ENCODE peak calls at places on chromosomes 6 and 20, in four cellular contexts. F, S, V and P are unnamed samples. For H3K36me3, the result is how much of the 10 kb centered on the place peaks cover.

GRCh38 chr6:168370310-168370991 is 50.9 kb upstream of the DACT2 start:
- DNase-seq in F (peak), S (peak), V (peak), P (peak)

GRCh38 chr6:123841067-123841896 is 37.6 kb downstream of the NKAIN2 start:
- DNase-seq in F (no peak), S (no peak), V (no peak), P (no peak)

GRCh38 chr6:74720923-74721322 is 484.9 kb downstream of the COL12A1 start:
- DNase-seq in F (no peak), S (no peak), V (no peak), P (no peak)

GRCh38 chr6:115782612-115783011 is 278.1 kb downstream of the FRK start:
- DNase-seq in F (no peak), S (no peak), V (no peak), P (no peak)

GRCh38 chr6:137471951-137472350 is 22.2 kb downstream of the OLIG3 start:
- DNase-seq in F (no peak), S (no peak), V (no peak), P (no peak)

GRCh38 chr6:106051241-106051640 is 34.9 kb upstream of the PRDM1 start:
- DNase-seq in F (no peak), S (no peak), V (no peak), P (no peak)

GRCh38 chr6:150874184-150874583 is 8.7 kb downstream of the MTHFD1L start:
- DNase-seq in F (no peak), S (no peak), V (no peak), P (no peak)

GRCh38 chr20:16810216-16810615 is 62.1 kb downstream of the OTOR start:
- DNase-seq in F (no peak), S (no peak), V (no peak), P (no peak)

GRCh38 chr20:62287759-62288534 is 14.8 kb upstream of the ADRM1 start:
- DNase-seq in F (no peak), S (no peak), V (no peak), P (no peak)

GRCh38 chr6:33993091-33993490 is 152.8 kb downstream of the GRM4 start:
- DNase-seq in F (no peak), S (no peak), V (peak), P (no peak)

GRCh38 chr6:168314029-168314420 is 5.6 kb downstream of the DACT2 start:
- DNase-seq in F (no peak), S (no peak), V (no peak), P (no peak)

GRCh38 chr20:63345328-63346100 is 15.6 kb downstream of the CHRNA4 start:
- DNase-seq in F (no peak), S (no peak), V (no peak), P (no peak)

GRCh38 chr6:55023231-55023630 is 151.1 kb upstream of the HCRTR2 start:
- DNase-seq in F (no peak), S (no peak), V (no peak), P (no peak)

GRCh38 chr6:28943223-28943556 is 19.4 kb upstream of the TRIM27 start:
- DNase-seq in F (no peak), S (no peak), V (no peak), P (no peak)
- H3K4me3 ChIP-seq in F (no peak), S (no peak), V (no peak), P (no peak)

GRCh38 chr20:34938466-34939163 is 17.0 kb downstream of the GSS start:
- DNase-seq in F (peak), S (peak), V (no peak), P (peak)
- H3K36me3 ChIP-seq in F (under half), S (under half), V (under half), P (under half)

DNA sequence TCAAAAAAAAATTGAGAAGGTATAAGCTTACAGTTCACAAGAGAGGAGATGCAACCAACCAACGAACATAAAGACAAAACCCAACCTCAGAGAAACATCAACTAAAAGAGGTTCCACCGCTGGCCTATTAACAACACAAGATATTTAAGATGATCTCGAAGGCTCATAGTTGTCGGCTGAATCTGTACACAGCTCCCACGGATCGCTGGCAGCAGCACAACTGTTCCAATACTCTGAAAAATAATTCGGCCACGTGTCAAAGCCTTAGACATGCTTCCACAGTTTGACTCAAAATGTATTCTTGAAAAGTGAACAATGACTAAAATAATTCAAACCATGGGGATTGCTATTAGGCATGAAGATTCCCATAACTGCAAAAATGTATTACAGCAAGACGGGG is 13.7 kb downstream of the EXOC2 start:
- DNase-seq in F (no peak), S (no peak), V (no peak), P (no peak)
- H3K4me3 ChIP-seq in F (no peak), S (no peak), V (no peak), P (no peak)

GRCh38 chr6:12134991-12135390 is 122.9 kb downstream of the HIVEP1 start:
- DNase-seq in F (no peak), S (no peak), V (no peak), P (no peak)

GRCh38 chr6:12138377-12138776 is 126.3 kb downstream of the HIVEP1 start:
- DNase-seq in F (no peak), S (no peak), V (no peak), P (no peak)

GRCh38 chr6:12136905-12137304 is 124.8 kb downstream of the HIVEP1 start:
- DNase-seq in F (no peak), S (no peak), V (no peak), P (no peak)

GRCh38 chr6:12138936-12139335 is 126.8 kb downstream of the HIVEP1 start:
- DNase-seq in F (no peak), S (no peak), V (no peak), P (no peak)

DNA sequence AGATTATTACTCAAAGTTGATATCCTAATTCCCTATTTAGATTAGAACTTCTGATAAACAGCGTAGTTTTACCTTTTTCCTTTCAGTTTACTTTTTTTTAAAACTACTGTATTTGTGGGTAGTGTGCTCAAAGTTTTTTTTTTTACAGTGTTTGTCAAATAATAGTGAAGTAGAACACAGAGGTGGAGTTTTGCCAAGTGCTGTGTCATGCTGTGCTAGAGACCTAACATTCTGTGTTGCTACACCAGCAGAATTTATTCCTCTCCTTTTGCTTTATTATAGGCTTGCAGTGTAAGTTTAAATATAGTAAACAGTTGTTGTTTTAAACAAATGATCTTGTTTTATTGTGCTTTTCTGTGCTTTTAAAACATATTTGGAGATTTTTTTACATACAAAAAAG is 125.4 kb downstream of the HIVEP1 start:
- DNase-seq in F (peak), S (peak), V (peak), P (peak)
- H3K36me3 ChIP-seq in F (under half), S (under half), V (under half), P (under half)

GRCh38 chr6:103983000-103983399 is 876.7 kb downstream of the HACE1 start:
- DNase-seq in F (no peak), S (no peak), V (no peak), P (no peak)
- H3K4me3 ChIP-seq in F (no peak), S (no peak), V (no peak), P (no peak)

GRCh38 chr6:94443701-94444100 is 1024.3 kb upstream of the EPHA7 start:
- DNase-seq in F (no peak), S (no peak), V (no peak), P (no peak)

DNA sequence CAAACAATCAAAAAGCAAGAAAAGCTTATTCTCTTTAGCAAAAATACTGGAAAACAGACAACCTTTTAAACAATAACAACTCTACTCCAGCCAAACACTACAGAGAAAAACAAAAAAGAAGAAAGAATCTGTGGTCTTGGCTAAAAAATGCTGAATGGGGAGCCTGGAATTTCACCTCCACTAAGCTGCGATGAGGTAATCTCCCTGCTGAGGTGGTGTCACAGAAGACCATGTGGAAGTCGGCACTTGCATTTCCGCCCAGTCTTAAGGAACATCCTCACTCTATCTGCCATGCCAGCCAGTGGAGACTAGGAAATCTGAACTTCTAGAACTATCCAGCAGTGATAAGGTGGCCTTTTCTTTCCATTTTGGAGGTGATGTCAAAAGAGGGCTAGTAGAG is 1026.8 kb upstream of the EPHA7 start:
- DNase-seq in F (no peak), S (no peak), V (no peak), P (no peak)
- H3K36me3 ChIP-seq in F (under half), S (under half), V (under half), P (under half)

DNA sequence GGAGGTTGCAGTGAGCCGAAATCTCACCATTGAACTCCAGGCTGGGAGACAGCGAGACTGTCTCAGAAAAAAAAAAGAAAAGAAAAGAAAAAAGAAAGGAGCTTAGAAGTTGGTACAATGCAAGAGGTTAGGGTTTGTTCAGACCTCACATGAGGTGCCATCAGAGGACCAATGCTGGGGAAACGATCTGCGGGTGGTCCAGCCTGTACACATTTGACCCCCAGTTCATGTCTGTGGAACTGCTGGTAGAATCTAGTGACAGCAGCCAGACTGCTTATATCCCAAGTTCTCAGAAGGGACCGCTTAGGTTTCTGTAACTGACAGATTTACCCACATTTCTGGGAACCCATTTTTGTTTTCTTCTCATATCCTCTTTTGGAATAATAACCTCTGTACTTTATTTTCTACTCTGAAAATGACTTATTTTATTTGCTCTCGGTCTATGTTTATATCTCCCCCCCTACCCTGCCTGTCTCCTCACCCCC is 4.7 kb downstream of the PPP1R18 start:
- DNase-seq in F (no peak), S (no peak), V (no peak), P (no peak)
- H3K4me3 ChIP-seq in F (peak), S (peak), V (peak), P (peak)